ENCODE peak calls at places on chromosome X, in ten cellular contexts. I is stimulated activated CD4-positive, alpha-beta T cell treated with anti-CD3 and anti-CD28 coated beads, Interleukin-1b, Interleukin-23, amount 100 ng/mL, for 48 hours; E is NCI-H1105; N is endothelial cell; Y is stimulated activated CD8-positive, alpha-beta memory T cell treated with anti-CD3 and anti-CD28 coated beads, Interleukin-7, amount 100 ng/mL, for 24 hours; M is body of pancreas; A is GM06990; B is lower lobe of right lung; R is progenitor cell of endocrine pancreas; Z is activated T-cell treated with anti-CD3 and anti-CD28 coated beads, Interleukin-2, amount 50 U/mL, for 4 hours. F is an unnamed sample.

GRCh38 chrX:71095971-71096701 is 485 bp downstream of the FOXO4 start:
- DNase-seq in I (no peak), E (peak; percentile 21), N (peak; percentile 12), Y (no peak), M (peak; percentile 10), A (no peak), B (no peak), R (no peak), Z (no peak), F (no peak)

GRCh38 chrX:69010339-69010738 is 154.9 kb downstream of the PJA1 start:
- DNase-seq in I (no peak), E (no peak), N (no peak), Y (no peak), M (no peak), A (no peak), B (no peak), R (peak; percentile 0), Z (no peak), F (no peak)

GRCh38 chrX:78796916-78797315 is 49.4 kb downstream of the LPAR4 start:
- DNase-seq in I (no peak), E (no peak), N (no peak), Y (no peak), M (no peak), A (no peak), B (no peak), R (no peak), Z (no peak), F (no peak)

GRCh38 chrX:21764043-21764442 is 6.1 kb upstream of the SMPX start:
- DNase-seq in I (no peak), E (no peak), N (no peak), Y (no peak), M (no peak), A (no peak), B (no peak), R (no peak), Z (no peak), F (no peak)

GRCh38 chrX:136710324-136710951 is 62.5 kb downstream of the CD40LG start:
- DNase-seq in I (peak; percentile 20), E (no peak), N (no peak), Y (no peak), M (no peak), A (no peak), B (no peak), R (no peak), Z (no peak), F (no peak)

GRCh38 chrX:71536285-71536684 is 3.4 kb downstream of the OGT start:
- DNase-seq in I (peak; percentile 43), E (no peak), N (no peak), Y (no peak), M (peak; percentile 28), A (no peak), B (no peak), R (no peak), Z (peak; percentile 15), F (no peak)

GRCh38 chrX:1661048-1661921 is 46.4 kb downstream of the ASMT start:
- DNase-seq in I (peak; percentile 97), E (no peak), N (no peak), Y (peak; percentile 85), M (no peak), A (peak; percentile 63), B (peak; percentile 79), R (no peak), Z (peak; percentile 59), F (peak; percentile 82)

GRCh38 chrX:154349359-154349935 is 25.0 kb downstream of the FLNA start:
- DNase-seq in I (no peak), E (no peak), N (no peak), Y (no peak), M (no peak), A (peak; percentile 14), B (peak; percentile 37), R (no peak), Z (no peak), F (no peak)

GRCh38 chrX:295136-295535 is 14.0 kb downstream of the PLCXD1 start:
- DNase-seq in I (no peak), E (no peak), N (no peak), Y (no peak), M (no peak), A (no peak), B (peak; percentile 45), R (no peak), Z (no peak), F (no peak)

GRCh38 chrX:154735695-154736393 is 15.0 kb downstream of the GAB3 start:
- DNase-seq in I (no peak), E (no peak), N (no peak), Y (no peak), M (peak; percentile 38), A (no peak), B (peak; percentile 58), R (no peak), Z (no peak), F (no peak)

GRCh38 chrX:6021316-6022091 is 207.2 kb downstream of the NLGN4X start:
- DNase-seq in I (no peak), E (peak; percentile 14), N (peak; percentile 50), Y (no peak), M (peak; percentile 55), A (peak; percentile 3), B (no peak), R (peak; percentile 56), Z (peak; percentile 4), F (peak; percentile 13)

GRCh38 chrX:141662781-141663180 is 35.8 kb downstream of the SPANXD start:
- DNase-seq in I (no peak), E (no peak), N (no peak), Y (no peak), M (no peak), A (no peak), B (no peak), R (no peak), Z (no peak), F (no peak)

GRCh38 chrX:124023838-124024238 is 62.3 kb downstream of the STAG2 start:
- DNase-seq in I (no peak), E (no peak), N (no peak), Y (no peak), M (no peak), A (no peak), B (no peak), R (no peak), Z (no peak), F (no peak)

GRCh38 chrX:120144178-120144844 is 14.1 kb upstream of the RHOXF2 start:
- DNase-seq in I (no peak), E (no peak), N (no peak), Y (no peak), M (peak; percentile 16), A (no peak), B (no peak), R (no peak), Z (no peak), F (no peak)

GRCh38 chrX:69031181-69031580 is 134.1 kb downstream of the PJA1 start:
- DNase-seq in I (no peak), E (no peak), N (no peak), Y (no peak), M (no peak), A (no peak), B (no peak), R (no peak), Z (no peak), F (peak; percentile 29)

GRCh38 chrX:40651620-40652223 is 4.4 kb upstream of the CXorf38 start:
- DNase-seq in I (peak; percentile 55), E (peak; percentile 38), N (peak; percentile 53), Y (no peak), M (peak; percentile 84), A (peak; percentile 28), B (peak; percentile 51), R (peak; percentile 38), Z (peak; percentile 78), F (peak; percentile 10)

GRCh38 chrX:46627700-46628405 is 54.3 kb downstream of the CHST7 start:
- DNase-seq in I (no peak), E (no peak), N (no peak), Y (no peak), M (no peak), A (no peak), B (no peak), R (no peak), Z (no peak), F (no peak)

GRCh38 chrX:19017271-19017670 is 33.4 kb upstream of the PHKA2 start:
- DNase-seq in I (no peak), E (no peak), N (peak; percentile 13), Y (no peak), M (peak; percentile 14), A (no peak), B (no peak), R (no peak), Z (no peak), F (peak; percentile 49)

GRCh38 chrX:74521961-74522833 is 92.2 kb downstream of the RLIM start:
- DNase-seq in I (no peak), E (no peak), N (no peak), Y (no peak), M (no peak), A (no peak), B (no peak), R (no peak), Z (no peak), F (no peak)

GRCh38 chrX:23372220-23372902 is 37.7 kb downstream of the PTCHD1 start:
- DNase-seq in I (no peak), E (no peak), N (no peak), Y (no peak), M (peak; percentile 43), A (no peak), B (no peak), R (no peak), Z (no peak), F (no peak)

F was measured in iPS-NIHi11.